ENCODE peak calls at places on chromosomes 11 and 22, in ten cellular contexts. B is CD8-positive, alpha-beta memory T cell; X is fibroblast of villous mesenchyme; U is A549; L is body of pancreas; K is colonic mucosa; F is upper lobe of right lung; R is skeletal muscle cell; O is right lobe of liver; P is AG10803. S is an unnamed sample.

GRCh38 chr11:71895961-71896360 is 17.7 kb downstream of the DEFB131B start:
- DNase-seq in P (no peak), B (no peak), O (no peak), F (no peak), K (no peak), U (no peak), L (no peak), R (no peak), X (no peak), S (no peak)

GRCh38 chr11:91857194-91857593 is 367.4 kb upstream of the FAT3 start:
- DNase-seq in L (no peak), K (no peak), F (no peak), X (peak), B (no peak), R (peak), P (peak), U (no peak), O (no peak), S (no peak)

GRCh38 chr11:10002221-10002620 is 291.8 kb downstream of the SBF2 start:
- DNase-seq in X (no peak), L (no peak), B (no peak), O (no peak), P (no peak), K (no peak), F (no peak), R (no peak), U (no peak), S (no peak)

GRCh38 chr11:86551286-86551685 is 121.1 kb downstream of the ME3 start:
- DNase-seq in L (no peak), B (no peak), O (no peak), U (peak), K (no peak), F (no peak), X (peak), P (peak), R (peak), S (peak)

GRCh38 chr22:17570851-17571631 is 7.7 kb downstream of the SLC25A18 start:
- DNase-seq in K (peak), F (peak), U (no peak), P (peak), R (peak), L (peak), B (no peak), X (peak), O (peak), S (peak)

GRCh38 chr22:30566125-30566524 is 8.3 kb downstream of the GAL3ST1 start:
- DNase-seq in B (no peak), R (no peak), O (no peak), K (peak), F (no peak), L (no peak), X (no peak), U (no peak), P (no peak), S (no peak)

GRCh38 chr22:41197046-41197807 is 7.9 kb upstream of the L3MBTL2 start:
- DNase-seq in L (peak), P (peak), K (peak), X (peak), U (peak), B (peak), F (peak), O (peak), R (no peak), S (peak)

GRCh38 chr11:40178470-40178869 is 1281.0 kb downstream of the LRRC4C start:
- DNase-seq in U (no peak), X (no peak), B (no peak), K (no peak), O (no peak), F (no peak), R (no peak), L (no peak), P (no peak), S (no peak)

GRCh38 chr22:45218974-45219373 is 21.7 kb downstream of the KIAA0930 start:
- DNase-seq in X (no peak), O (no peak), U (no peak), R (no peak), P (peak), K (no peak), L (no peak), B (no peak), F (no peak), S (no peak)

GRCh38 chr11:97754976-97755375 is 1265.8 kb upstream of the CNTN5 start:
- DNase-seq in K (no peak), O (no peak), R (no peak), X (no peak), P (no peak), B (no peak), F (no peak), U (no peak), L (no peak), S (no peak)

GRCh38 chr22:40719599-40719998 is 40.3 kb downstream of the MCHR1 start:
- DNase-seq in B (no peak), R (no peak), X (no peak), K (no peak), L (no peak), U (no peak), O (no peak), F (no peak), P (no peak), S (no peak)

GRCh38 chr11:61028135-61028729 is 56.8 kb downstream of the CD6 start:
- DNase-seq in L (no peak), B (peak), O (no peak), X (no peak), R (no peak), U (no peak), P (no peak), F (no peak), K (no peak), S (no peak)

GRCh38 chr22:47504962-47505361 is 742.5 kb downstream of the TBC1D22A start:
- DNase-seq in F (no peak), O (no peak), X (no peak), B (no peak), U (no peak), P (no peak), R (no peak), L (no peak), K (no peak), S (no peak)

GRCh38 chr22:24128631-24129601 is 52.4 kb upstream of the SUSD2 start:
- DNase-seq in F (no peak), B (peak), K (no peak), R (no peak), U (no peak), X (no peak), O (no peak), L (no peak), P (no peak), S (no peak)

GRCh38 chr11:19419021-19419750 is 178.4 kb upstream of the E2F8 start:
- DNase-seq in K (no peak), X (peak), O (no peak), U (no peak), R (peak), B (no peak), F (no peak), P (peak), L (no peak), S (peak)

GRCh38 chr11:113248702-113249490 is 65.5 kb upstream of the TTC12 start:
- DNase-seq in L (no peak), B (no peak), K (no peak), X (no peak), U (no peak), R (no peak), P (no peak), F (no peak), O (no peak), S (no peak)

GRCh38 chr11:47440054-47440476 is 8.9 kb downstream of the RAPSN start:
- DNase-seq in U (no peak), F (no peak), L (no peak), X (no peak), P (no peak), O (no peak), B (no peak), K (no peak), R (no peak), S (no peak)

GRCh38 chr22:35540600-35541253 is at the start of gene RASD2:
- DNase-seq in L (peak), R (no peak), U (peak), B (no peak), P (peak), K (peak), O (no peak), X (peak), F (no peak), S (peak)

GRCh38 chr22:42214625-42215415 is 55.6 kb downstream of the TCF20 start:
- DNase-seq in U (no peak), O (no peak), R (no peak), X (no peak), L (no peak), K (no peak), F (no peak), B (no peak), P (no peak), S (no peak)

GRCh38 chr22:30891781-30892180 is 76.8 kb downstream of the MORC2 start:
- DNase-seq in B (no peak), O (no peak), F (peak), L (peak), K (no peak), X (no peak), U (no peak), R (no peak), P (no peak), S (no peak)

GRCh38 chr22:44813416-44813815 is 61.0 kb downstream of the ARHGAP8 start:
- DNase-seq in L (no peak), F (no peak), X (no peak), R (no peak), B (no peak), U (no peak), P (no peak), K (no peak), O (no peak), S (no peak)

GRCh38 chr11:587978-588380 is 11.7 kb downstream of the PHRF1 start:
- DNase-seq in P (peak), R (peak), X (peak), O (peak), U (peak), L (no peak), B (peak), F (peak), K (no peak), S (peak)

GRCh38 chr11:73263640-73264039 is 8.5 kb upstream of the P2RY6 start:
- DNase-seq in U (no peak), X (no peak), L (no peak), P (no peak), O (no peak), B (no peak), R (no peak), F (no peak), K (no peak), S (no peak)
- H3K4me3 ChIP-seq in U (no peak), X (no peak), L (no peak), P (no peak), O (no peak), B (no peak), R (no peak), F (no peak), K (no peak), S (no peak)

GRCh38 chr11:129815596-129816461 is at the start of gene TMEM45B:
- DNase-seq in X (no peak), F (peak), R (no peak), B (no peak), O (peak), L (peak), U (no peak), K (peak), P (no peak), S (no peak)
- H3K4me3 ChIP-seq in X (no peak), F (peak), R (no peak), B (peak), O (peak), L (no peak), U (peak), K (peak), P (no peak), S (no peak)

GRCh38 chr11:34149786-34150185 is 44.4 kb downstream of the NAT10 start:
- DNase-seq in U (peak), F (no peak), L (no peak), X (no peak), O (no peak), B (no peak), K (no peak), R (no peak), P (peak), S (no peak)

GRCh38 chr11:34146866-34147265 is 41.4 kb downstream of the NAT10 start:
- DNase-seq in K (no peak), L (no peak), P (no peak), F (no peak), B (no peak), O (no peak), R (no peak), X (no peak), U (no peak), S (no peak)

GRCh38 chr11:34147581-34147980 is 42.2 kb downstream of the NAT10 start:
- DNase-seq in K (no peak), P (no peak), B (no peak), F (no peak), X (no peak), U (no peak), L (no peak), O (no peak), R (no peak), S (no peak)

GRCh38 chr11:34149274-34149673 is 43.8 kb downstream of the NAT10 start:
- DNase-seq in R (no peak), B (no peak), L (no peak), X (no peak), O (no peak), F (no peak), P (no peak), K (no peak), U (no peak), S (no peak)

GRCh38 chr11:34148504-34149165 is 43.2 kb downstream of the NAT10 start:
- DNase-seq in F (no peak), B (no peak), P (no peak), L (no peak), U (no peak), X (peak), O (no peak), R (no peak), K (no peak), S (no peak)
- H3K4me3 ChIP-seq in F (no peak), B (no peak), P (no peak), L (no peak), U (no peak), X (no peak), O (no peak), R (no peak), K (no peak), S (no peak)

GRCh38 chr11:12003815-12004214 is 4.6 kb downstream of the DKK3 start:
- DNase-seq in R (no peak), X (no peak), L (no peak), K (no peak), O (no peak), B (no peak), U (no peak), P (no peak), F (no peak), S (no peak)

GRCh38 chr11:12005476-12005875 is 3.0 kb downstream of the DKK3 start:
- DNase-seq in R (peak), O (no peak), U (no peak), P (peak), K (no peak), B (no peak), X (peak), L (no peak), F (no peak), S (peak)

GRCh38 chr11:12003329-12003728 is 5.1 kb downstream of the DKK3 start:
- DNase-seq in X (no peak), R (no peak), F (no peak), O (no peak), B (no peak), U (no peak), P (no peak), K (no peak), L (no peak), S (no peak)

GRCh38 chr11:12006552-12007229 is 1.7 kb downstream of the DKK3 start:
- DNase-seq in L (no peak), O (no peak), F (no peak), U (no peak), P (no peak), R (no peak), X (peak), K (no peak), B (no peak), S (no peak)

GRCh38 chr11:12005061-12005460 is 3.4 kb downstream of the DKK3 start:
- DNase-seq in L (no peak), P (no peak), U (no peak), K (no peak), F (no peak), O (no peak), X (no peak), B (no peak), R (no peak), S (no peak)
- H3K4me3 ChIP-seq in L (no peak), P (no peak), U (no peak), K (no peak), F (no peak), O (no peak), X (no peak), B (no peak), R (no peak), S (no peak)

DNA sequence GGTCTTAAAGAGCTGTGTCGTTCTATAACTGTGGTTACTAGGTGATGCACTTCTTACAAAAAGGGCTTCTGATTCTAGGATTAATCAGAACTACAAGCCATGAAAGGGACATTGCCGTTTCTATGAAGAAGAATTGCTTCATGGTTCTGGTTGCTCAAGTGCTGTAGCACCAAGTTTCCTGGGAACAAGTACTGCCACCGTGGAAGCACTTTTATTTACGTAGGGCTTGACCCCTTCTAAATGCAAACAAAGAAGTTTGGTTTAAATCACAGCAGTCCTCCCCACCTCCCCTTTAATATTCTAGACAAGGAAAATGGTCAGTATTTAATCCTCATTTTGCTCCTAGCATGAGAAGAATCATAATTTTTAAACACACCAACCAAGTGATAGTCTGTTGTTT is 9.8 kb downstream of the YAP1 start:
- DNase-seq in B (no peak), R (no peak), O (no peak), X (peak), P (peak), U (peak), L (no peak), K (no peak), F (no peak), S (peak)
- H3K4me3 ChIP-seq in B (no peak), R (no peak), O (no peak), X (peak), P (no peak), U (peak), L (no peak), K (no peak), F (no peak), S (peak)

GRCh38 chr11:63489879-63490278 is 1.1 kb downstream of the PLAAT5 start:
- DNase-seq in U (no peak), K (no peak), O (no peak), L (peak), R (peak), F (no peak), B (no peak), P (peak), X (peak), S (peak)
- H3K4me3 ChIP-seq in U (no peak), K (no peak), O (no peak), L (no peak), R (no peak), F (peak), B (no peak), P (no peak), X (no peak), S (peak)

DNA sequence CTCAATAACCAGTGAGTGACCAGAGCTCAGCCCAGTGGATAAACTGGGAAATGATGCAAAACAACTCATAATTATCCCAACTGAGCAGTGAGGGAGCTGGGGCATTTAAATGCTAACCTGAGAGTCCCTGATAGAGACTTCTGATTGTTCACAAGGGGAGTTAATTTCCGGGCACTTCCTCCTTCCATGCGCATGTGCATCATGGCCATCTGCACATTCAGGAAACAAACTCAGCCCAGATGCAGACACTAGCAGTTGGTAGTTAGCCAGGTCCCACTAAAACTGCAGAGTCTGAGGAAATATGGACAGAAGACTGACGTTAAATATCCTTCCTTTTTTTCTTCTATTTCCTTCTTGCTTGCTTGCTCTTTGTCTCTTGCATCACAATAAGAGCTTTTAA is 852.1 kb upstream of the LRRC4C start:
- DNase-seq in K (no peak), O (no peak), U (no peak), B (no peak), P (no peak), X (no peak), L (no peak), R (no peak), F (no peak), S (no peak)
- H3K4me3 ChIP-seq in K (no peak), O (no peak), U (no peak), B (no peak), P (no peak), X (no peak), L (no peak), R (no peak), F (no peak), S (no peak)

GRCh38 chr11:75155570-75156422 is 4.9 kb downstream of the SLCO2B1 start:
- DNase-seq in K (peak), F (no peak), U (no peak), O (no peak), P (no peak), X (no peak), B (no peak), L (no peak), R (no peak), S (peak)
- H3K4me3 ChIP-seq in K (no peak), F (no peak), U (no peak), O (no peak), P (no peak), X (no peak), B (no peak), L (no peak), R (no peak), S (no peak)